ENCODE peak calls at places on chromosomes 2 and 18, in ten cellular contexts. One of them, this sample, is unnamed.
A peak's percentile ranks its signal among the peaks of the same experiment; 100 is the strongest.

GRCh38 chr2:39179974-39180960 is 59.4 kb upstream of the SOS1 start:
- DNase-seq in activated T-cell treated with anti-CD3 and anti-CD28 coated beads for 4 hours: no peak
- DNase-seq in activated CD4-positive, alpha-beta T cell treated with anti-CD3 and anti-CD28 coated beads, Interleukin-2, amount 50 U/mL, for 48 hours: no peak
- DNase-seq in NCI-H1694: no peak
- DNase-seq in HuH-7.5: peak; percentile 15
- DNase-seq in M059J: no peak
- DNase-seq in HFF-Myc: no peak
- DNase-seq in stimulated activated CD8-positive, alpha-beta memory T cell treated with anti-CD3 and anti-CD28 coated beads, Interleukin-2, amount 100 ng/mL, for 1 hour: no peak
- DNase-seq in spleen: no peak
- DNase-seq in stimulated activated naive B cell treated with anti-CD40 and anti-IgM and Interleukin-4, amounts not matched to agents 10 μg/mL and 1 μg/mL and 100 μg/mL, for 72 hours: no peak
- DNase-seq in this sample: no peak

GRCh38 chr2:152376385-152376784 is 41.4 kb downstream of the FMNL2 start:
- DNase-seq in M059J: no peak
- DNase-seq in stimulated activated CD8-positive, alpha-beta memory T cell treated with anti-CD3 and anti-CD28 coated beads, Interleukin-2, amount 100 ng/mL, for 1 hour: no peak
- DNase-seq in activated CD4-positive, alpha-beta T cell treated with anti-CD3 and anti-CD28 coated beads, Interleukin-2, amount 50 U/mL, for 48 hours: no peak
- DNase-seq in NCI-H1694: no peak
- DNase-seq in HFF-Myc: no peak
- DNase-seq in HuH-7.5: no peak
- DNase-seq in spleen: no peak
- DNase-seq in stimulated activated naive B cell treated with anti-CD40 and anti-IgM and Interleukin-4, amounts not matched to agents 10 μg/mL and 1 μg/mL and 100 μg/mL, for 72 hours: no peak
- DNase-seq in activated T-cell treated with anti-CD3 and anti-CD28 coated beads for 4 hours: no peak
- DNase-seq in this sample: no peak

GRCh38 chr2:45653125-45653524 is 1.6 kb downstream of the PRKCE start:
- DNase-seq in NCI-H1694: no peak
- DNase-seq in spleen: no peak
- DNase-seq in HFF-Myc: no peak
- DNase-seq in HuH-7.5: no peak
- DNase-seq in M059J: no peak
- DNase-seq in stimulated activated CD8-positive, alpha-beta memory T cell treated with anti-CD3 and anti-CD28 coated beads, Interleukin-2, amount 100 ng/mL, for 1 hour: no peak
- DNase-seq in stimulated activated naive B cell treated with anti-CD40 and anti-IgM and Interleukin-4, amounts not matched to agents 10 μg/mL and 1 μg/mL and 100 μg/mL, for 72 hours: no peak
- DNase-seq in activated CD4-positive, alpha-beta T cell treated with anti-CD3 and anti-CD28 coated beads, Interleukin-2, amount 50 U/mL, for 48 hours: no peak
- DNase-seq in activated T-cell treated with anti-CD3 and anti-CD28 coated beads for 4 hours: no peak
- DNase-seq in this sample: no peak

GRCh38 chr2:238818576-238818975 is 29.3 kb upstream of the TWIST2 start:
- DNase-seq in M059J: no peak
- DNase-seq in activated CD4-positive, alpha-beta T cell treated with anti-CD3 and anti-CD28 coated beads, Interleukin-2, amount 50 U/mL, for 48 hours: no peak
- DNase-seq in HuH-7.5: no peak
- DNase-seq in HFF-Myc: no peak
- DNase-seq in NCI-H1694: no peak
- DNase-seq in activated T-cell treated with anti-CD3 and anti-CD28 coated beads for 4 hours: no peak
- DNase-seq in spleen: no peak
- DNase-seq in stimulated activated CD8-positive, alpha-beta memory T cell treated with anti-CD3 and anti-CD28 coated beads, Interleukin-2, amount 100 ng/mL, for 1 hour: no peak
- DNase-seq in stimulated activated naive B cell treated with anti-CD40 and anti-IgM and Interleukin-4, amounts not matched to agents 10 μg/mL and 1 μg/mL and 100 μg/mL, for 72 hours: no peak
- DNase-seq in this sample: no peak

GRCh38 chr2:146523218-146523617 is 1321.6 kb upstream of the ACVR2A start:
- DNase-seq in activated T-cell treated with anti-CD3 and anti-CD28 coated beads for 4 hours: no peak
- DNase-seq in NCI-H1694: peak; percentile 59
- DNase-seq in HFF-Myc: no peak
- DNase-seq in stimulated activated CD8-positive, alpha-beta memory T cell treated with anti-CD3 and anti-CD28 coated beads, Interleukin-2, amount 100 ng/mL, for 1 hour: no peak
- DNase-seq in spleen: no peak
- DNase-seq in M059J: no peak
- DNase-seq in HuH-7.5: no peak
- DNase-seq in stimulated activated naive B cell treated with anti-CD40 and anti-IgM and Interleukin-4, amounts not matched to agents 10 μg/mL and 1 μg/mL and 100 μg/mL, for 72 hours: no peak
- DNase-seq in activated CD4-positive, alpha-beta T cell treated with anti-CD3 and anti-CD28 coated beads, Interleukin-2, amount 50 U/mL, for 48 hours: no peak
- DNase-seq in this sample: no peak

GRCh38 chr2:216849987-216850386 is 9.9 kb downstream of the TNP1 start:
- DNase-seq in HFF-Myc: no peak
- DNase-seq in HuH-7.5: no peak
- DNase-seq in activated T-cell treated with anti-CD3 and anti-CD28 coated beads for 4 hours: peak; percentile 5
- DNase-seq in spleen: no peak
- DNase-seq in M059J: no peak
- DNase-seq in stimulated activated naive B cell treated with anti-CD40 and anti-IgM and Interleukin-4, amounts not matched to agents 10 μg/mL and 1 μg/mL and 100 μg/mL, for 72 hours: no peak
- DNase-seq in NCI-H1694: no peak
- DNase-seq in stimulated activated CD8-positive, alpha-beta memory T cell treated with anti-CD3 and anti-CD28 coated beads, Interleukin-2, amount 100 ng/mL, for 1 hour: no peak
- DNase-seq in activated CD4-positive, alpha-beta T cell treated with anti-CD3 and anti-CD28 coated beads, Interleukin-2, amount 50 U/mL, for 48 hours: peak; percentile 14
- DNase-seq in this sample: no peak

GRCh38 chr2:238231251-238231793 is 8.5 kb downstream of the HES6 start:
- DNase-seq in M059J: no peak
- DNase-seq in HFF-Myc: no peak
- DNase-seq in stimulated activated naive B cell treated with anti-CD40 and anti-IgM and Interleukin-4, amounts not matched to agents 10 μg/mL and 1 μg/mL and 100 μg/mL, for 72 hours: peak; percentile 71
- DNase-seq in NCI-H1694: no peak
- DNase-seq in HuH-7.5: no peak
- DNase-seq in activated T-cell treated with anti-CD3 and anti-CD28 coated beads for 4 hours: peak; percentile 69
- DNase-seq in stimulated activated CD8-positive, alpha-beta memory T cell treated with anti-CD3 and anti-CD28 coated beads, Interleukin-2, amount 100 ng/mL, for 1 hour: peak; percentile 64
- DNase-seq in activated CD4-positive, alpha-beta T cell treated with anti-CD3 and anti-CD28 coated beads, Interleukin-2, amount 50 U/mL, for 48 hours: peak; percentile 78
- DNase-seq in spleen: peak; percentile 94
- DNase-seq in this sample: no peak

GRCh38 chr2:202932425-202933138 is 20.5 kb downstream of the CARF start:
- DNase-seq in stimulated activated CD8-positive, alpha-beta memory T cell treated with anti-CD3 and anti-CD28 coated beads, Interleukin-2, amount 100 ng/mL, for 1 hour: no peak
- DNase-seq in NCI-H1694: no peak
- DNase-seq in activated CD4-positive, alpha-beta T cell treated with anti-CD3 and anti-CD28 coated beads, Interleukin-2, amount 50 U/mL, for 48 hours: no peak
- DNase-seq in M059J: peak; percentile 83
- DNase-seq in spleen: no peak
- DNase-seq in activated T-cell treated with anti-CD3 and anti-CD28 coated beads for 4 hours: no peak
- DNase-seq in stimulated activated naive B cell treated with anti-CD40 and anti-IgM and Interleukin-4, amounts not matched to agents 10 μg/mL and 1 μg/mL and 100 μg/mL, for 72 hours: no peak
- DNase-seq in HuH-7.5: no peak
- DNase-seq in HFF-Myc: peak; percentile 4
- DNase-seq in this sample: no peak

GRCh38 chr18:55587341-55588000 is 521 bp downstream of the TCF4 start:
- DNase-seq in M059J: peak; percentile 52
- DNase-seq in HuH-7.5: peak; percentile 20
- DNase-seq in stimulated activated naive B cell treated with anti-CD40 and anti-IgM and Interleukin-4, amounts not matched to agents 10 μg/mL and 1 μg/mL and 100 μg/mL, for 72 hours: no peak
- DNase-seq in NCI-H1694: peak; percentile 42
- DNase-seq in spleen: no peak
- DNase-seq in activated CD4-positive, alpha-beta T cell treated with anti-CD3 and anti-CD28 coated beads, Interleukin-2, amount 50 U/mL, for 48 hours: no peak
- DNase-seq in HFF-Myc: peak; percentile 32
- DNase-seq in activated T-cell treated with anti-CD3 and anti-CD28 coated beads for 4 hours: no peak
- DNase-seq in stimulated activated CD8-positive, alpha-beta memory T cell treated with anti-CD3 and anti-CD28 coated beads, Interleukin-2, amount 100 ng/mL, for 1 hour: no peak
- DNase-seq in this sample: no peak

GRCh38 chr2:203718087-203718486 is 11.6 kb downstream of the CD28 start:
- DNase-seq in activated T-cell treated with anti-CD3 and anti-CD28 coated beads for 4 hours: no peak
- DNase-seq in stimulated activated naive B cell treated with anti-CD40 and anti-IgM and Interleukin-4, amounts not matched to agents 10 μg/mL and 1 μg/mL and 100 μg/mL, for 72 hours: no peak
- DNase-seq in spleen: no peak
- DNase-seq in M059J: peak; percentile 72
- DNase-seq in HuH-7.5: no peak
- DNase-seq in stimulated activated CD8-positive, alpha-beta memory T cell treated with anti-CD3 and anti-CD28 coated beads, Interleukin-2, amount 100 ng/mL, for 1 hour: no peak
- DNase-seq in activated CD4-positive, alpha-beta T cell treated with anti-CD3 and anti-CD28 coated beads, Interleukin-2, amount 50 U/mL, for 48 hours: peak; percentile 71
- DNase-seq in NCI-H1694: no peak
- DNase-seq in HFF-Myc: peak; percentile 16
- DNase-seq in this sample: no peak

GRCh38 chr2:148306027-148306426 is 285.1 kb downstream of the MBD5 start:
- DNase-seq in spleen: no peak
- DNase-seq in HuH-7.5: no peak
- DNase-seq in activated CD4-positive, alpha-beta T cell treated with anti-CD3 and anti-CD28 coated beads, Interleukin-2, amount 50 U/mL, for 48 hours: no peak
- DNase-seq in NCI-H1694: no peak
- DNase-seq in stimulated activated CD8-positive, alpha-beta memory T cell treated with anti-CD3 and anti-CD28 coated beads, Interleukin-2, amount 100 ng/mL, for 1 hour: no peak
- DNase-seq in activated T-cell treated with anti-CD3 and anti-CD28 coated beads for 4 hours: no peak
- DNase-seq in HFF-Myc: no peak
- DNase-seq in stimulated activated naive B cell treated with anti-CD40 and anti-IgM and Interleukin-4, amounts not matched to agents 10 μg/mL and 1 μg/mL and 100 μg/mL, for 72 hours: no peak
- DNase-seq in M059J: no peak
- DNase-seq in this sample: no peak

GRCh38 chr2:150531626-150532419 is 44.4 kb upstream of the RND3 start:
- DNase-seq in activated T-cell treated with anti-CD3 and anti-CD28 coated beads for 4 hours: no peak
- DNase-seq in spleen: no peak
- DNase-seq in NCI-H1694: no peak
- DNase-seq in activated CD4-positive, alpha-beta T cell treated with anti-CD3 and anti-CD28 coated beads, Interleukin-2, amount 50 U/mL, for 48 hours: no peak
- DNase-seq in M059J: peak; percentile 56
- DNase-seq in stimulated activated CD8-positive, alpha-beta memory T cell treated with anti-CD3 and anti-CD28 coated beads, Interleukin-2, amount 100 ng/mL, for 1 hour: no peak
- DNase-seq in HuH-7.5: no peak
- DNase-seq in stimulated activated naive B cell treated with anti-CD40 and anti-IgM and Interleukin-4, amounts not matched to agents 10 μg/mL and 1 μg/mL and 100 μg/mL, for 72 hours: no peak
- DNase-seq in HFF-Myc: no peak
- DNase-seq in this sample: no peak

GRCh38 chr2:107091163-107091864 is 205.3 kb upstream of the ST6GAL2 start:
- DNase-seq in stimulated activated naive B cell treated with anti-CD40 and anti-IgM and Interleukin-4, amounts not matched to agents 10 μg/mL and 1 μg/mL and 100 μg/mL, for 72 hours: no peak
- DNase-seq in stimulated activated CD8-positive, alpha-beta memory T cell treated with anti-CD3 and anti-CD28 coated beads, Interleukin-2, amount 100 ng/mL, for 1 hour: no peak
- DNase-seq in NCI-H1694: no peak
- DNase-seq in activated T-cell treated with anti-CD3 and anti-CD28 coated beads for 4 hours: no peak
- DNase-seq in HuH-7.5: no peak
- DNase-seq in HFF-Myc: no peak
- DNase-seq in M059J: no peak
- DNase-seq in spleen: no peak
- DNase-seq in activated CD4-positive, alpha-beta T cell treated with anti-CD3 and anti-CD28 coated beads, Interleukin-2, amount 50 U/mL, for 48 hours: no peak
- DNase-seq in this sample: peak; percentile 16

GRCh38 chr2:184367211-184367610 is 231.1 kb upstream of the ZNF804A start:
- DNase-seq in stimulated activated CD8-positive, alpha-beta memory T cell treated with anti-CD3 and anti-CD28 coated beads, Interleukin-2, amount 100 ng/mL, for 1 hour: no peak
- DNase-seq in spleen: no peak
- DNase-seq in HFF-Myc: no peak
- DNase-seq in activated CD4-positive, alpha-beta T cell treated with anti-CD3 and anti-CD28 coated beads, Interleukin-2, amount 50 U/mL, for 48 hours: no peak
- DNase-seq in HuH-7.5: no peak
- DNase-seq in M059J: no peak
- DNase-seq in activated T-cell treated with anti-CD3 and anti-CD28 coated beads for 4 hours: no peak
- DNase-seq in NCI-H1694: no peak
- DNase-seq in stimulated activated naive B cell treated with anti-CD40 and anti-IgM and Interleukin-4, amounts not matched to agents 10 μg/mL and 1 μg/mL and 100 μg/mL, for 72 hours: no peak
- DNase-seq in this sample: no peak

GRCh38 chr2:166373105-166373504 is 2.6 kb downstream of the SCN9A start:
- DNase-seq in stimulated activated naive B cell treated with anti-CD40 and anti-IgM and Interleukin-4, amounts not matched to agents 10 μg/mL and 1 μg/mL and 100 μg/mL, for 72 hours: no peak
- DNase-seq in activated T-cell treated with anti-CD3 and anti-CD28 coated beads for 4 hours: no peak
- DNase-seq in activated CD4-positive, alpha-beta T cell treated with anti-CD3 and anti-CD28 coated beads, Interleukin-2, amount 50 U/mL, for 48 hours: no peak
- DNase-seq in spleen: no peak
- DNase-seq in HFF-Myc: no peak
- DNase-seq in HuH-7.5: no peak
- DNase-seq in stimulated activated CD8-positive, alpha-beta memory T cell treated with anti-CD3 and anti-CD28 coated beads, Interleukin-2, amount 100 ng/mL, for 1 hour: no peak
- DNase-seq in NCI-H1694: no peak
- DNase-seq in M059J: no peak
- DNase-seq in this sample: no peak

GRCh38 chr2:226601881-226602280 is 197.7 kb downstream of the IRS1 start:
- DNase-seq in spleen: no peak
- DNase-seq in activated T-cell treated with anti-CD3 and anti-CD28 coated beads for 4 hours: no peak
- DNase-seq in HFF-Myc: no peak
- DNase-seq in HuH-7.5: no peak
- DNase-seq in NCI-H1694: no peak
- DNase-seq in activated CD4-positive, alpha-beta T cell treated with anti-CD3 and anti-CD28 coated beads, Interleukin-2, amount 50 U/mL, for 48 hours: no peak
- DNase-seq in M059J: no peak
- DNase-seq in stimulated activated naive B cell treated with anti-CD40 and anti-IgM and Interleukin-4, amounts not matched to agents 10 μg/mL and 1 μg/mL and 100 μg/mL, for 72 hours: no peak
- DNase-seq in stimulated activated CD8-positive, alpha-beta memory T cell treated with anti-CD3 and anti-CD28 coated beads, Interleukin-2, amount 100 ng/mL, for 1 hour: no peak
- DNase-seq in this sample: no peak

GRCh38 chr2:224381913-224382647 is 19.8 kb downstream of the FAM124B start:
- DNase-seq in spleen: no peak
- DNase-seq in HFF-Myc: no peak
- DNase-seq in M059J: no peak
- DNase-seq in NCI-H1694: peak; percentile 69
- DNase-seq in HuH-7.5: no peak
- DNase-seq in activated CD4-positive, alpha-beta T cell treated with anti-CD3 and anti-CD28 coated beads, Interleukin-2, amount 50 U/mL, for 48 hours: no peak
- DNase-seq in stimulated activated naive B cell treated with anti-CD40 and anti-IgM and Interleukin-4, amounts not matched to agents 10 μg/mL and 1 μg/mL and 100 μg/mL, for 72 hours: no peak
- DNase-seq in activated T-cell treated with anti-CD3 and anti-CD28 coated beads for 4 hours: no peak
- DNase-seq in stimulated activated CD8-positive, alpha-beta memory T cell treated with anti-CD3 and anti-CD28 coated beads, Interleukin-2, amount 100 ng/mL, for 1 hour: no peak
- DNase-seq in this sample: no peak

GRCh38 chr18:77207540-77207939 is 42.1 kb upstream of the GALR1 start:
- DNase-seq in M059J: peak; percentile 82
- DNase-seq in HuH-7.5: peak; percentile 27
- DNase-seq in stimulated activated naive B cell treated with anti-CD40 and anti-IgM and Interleukin-4, amounts not matched to agents 10 μg/mL and 1 μg/mL and 100 μg/mL, for 72 hours: peak; percentile 15
- DNase-seq in activated T-cell treated with anti-CD3 and anti-CD28 coated beads for 4 hours: peak; percentile 41
- DNase-seq in stimulated activated CD8-positive, alpha-beta memory T cell treated with anti-CD3 and anti-CD28 coated beads, Interleukin-2, amount 100 ng/mL, for 1 hour: no peak
- DNase-seq in NCI-H1694: peak; percentile 37
- DNase-seq in spleen: no peak
- DNase-seq in HFF-Myc: peak; percentile 56
- DNase-seq in activated CD4-positive, alpha-beta T cell treated with anti-CD3 and anti-CD28 coated beads, Interleukin-2, amount 50 U/mL, for 48 hours: peak; percentile 59
- DNase-seq in this sample: peak; percentile 37

GRCh38 chr2:17719562-17720371 is 33.8 kb downstream of the SMC6 start:
- DNase-seq in stimulated activated naive B cell treated with anti-CD40 and anti-IgM and Interleukin-4, amounts not matched to agents 10 μg/mL and 1 μg/mL and 100 μg/mL, for 72 hours: no peak
- DNase-seq in spleen: no peak
- DNase-seq in NCI-H1694: peak; percentile 44
- DNase-seq in activated CD4-positive, alpha-beta T cell treated with anti-CD3 and anti-CD28 coated beads, Interleukin-2, amount 50 U/mL, for 48 hours: no peak
- DNase-seq in HuH-7.5: peak; percentile 10
- DNase-seq in activated T-cell treated with anti-CD3 and anti-CD28 coated beads for 4 hours: no peak
- DNase-seq in stimulated activated CD8-positive, alpha-beta memory T cell treated with anti-CD3 and anti-CD28 coated beads, Interleukin-2, amount 100 ng/mL, for 1 hour: no peak
- DNase-seq in M059J: no peak
- DNase-seq in HFF-Myc: no peak
- DNase-seq in this sample: no peak

GRCh38 chr2:1661891-1662605 is 82.3 kb downstream of the PXDN start:
- DNase-seq in stimulated activated naive B cell treated with anti-CD40 and anti-IgM and Interleukin-4, amounts not matched to agents 10 μg/mL and 1 μg/mL and 100 μg/mL, for 72 hours: no peak
- DNase-seq in spleen: no peak
- DNase-seq in HuH-7.5: no peak
- DNase-seq in activated T-cell treated with anti-CD3 and anti-CD28 coated beads for 4 hours: no peak
- DNase-seq in stimulated activated CD8-positive, alpha-beta memory T cell treated with anti-CD3 and anti-CD28 coated beads, Interleukin-2, amount 100 ng/mL, for 1 hour: no peak
- DNase-seq in activated CD4-positive, alpha-beta T cell treated with anti-CD3 and anti-CD28 coated beads, Interleukin-2, amount 50 U/mL, for 48 hours: no peak
- DNase-seq in HFF-Myc: no peak
- DNase-seq in M059J: no peak
- DNase-seq in NCI-H1694: no peak
- DNase-seq in this sample: no peak

GRCh38 chr2:118584380-118584779 is 263.1 kb downstream of the EN1 start:
- DNase-seq in NCI-H1694: no peak
- DNase-seq in HuH-7.5: no peak
- DNase-seq in spleen: no peak
- DNase-seq in activated T-cell treated with anti-CD3 and anti-CD28 coated beads for 4 hours: no peak
- DNase-seq in HFF-Myc: no peak
- DNase-seq in M059J: no peak
- DNase-seq in stimulated activated naive B cell treated with anti-CD40 and anti-IgM and Interleukin-4, amounts not matched to agents 10 μg/mL and 1 μg/mL and 100 μg/mL, for 72 hours: no peak
- DNase-seq in activated CD4-positive, alpha-beta T cell treated with anti-CD3 and anti-CD28 coated beads, Interleukin-2, amount 50 U/mL, for 48 hours: no peak
- DNase-seq in stimulated activated CD8-positive, alpha-beta memory T cell treated with anti-CD3 and anti-CD28 coated beads, Interleukin-2, amount 100 ng/mL, for 1 hour: no peak
- DNase-seq in this sample: no peak

GRCh38 chr2:209933499-209934458 is 68.7 kb upstream of the RPE start:
- DNase-seq in stimulated activated CD8-positive, alpha-beta memory T cell treated with anti-CD3 and anti-CD28 coated beads, Interleukin-2, amount 100 ng/mL, for 1 hour: no peak
- DNase-seq in HFF-Myc: peak; percentile 9
- DNase-seq in activated CD4-positive, alpha-beta T cell treated with anti-CD3 and anti-CD28 coated beads, Interleukin-2, amount 50 U/mL, for 48 hours: no peak
- DNase-seq in stimulated activated naive B cell treated with anti-CD40 and anti-IgM and Interleukin-4, amounts not matched to agents 10 μg/mL and 1 μg/mL and 100 μg/mL, for 72 hours: no peak
- DNase-seq in HuH-7.5: no peak
- DNase-seq in activated T-cell treated with anti-CD3 and anti-CD28 coated beads for 4 hours: no peak
- DNase-seq in spleen: no peak
- DNase-seq in M059J: peak; percentile 66
- DNase-seq in NCI-H1694: no peak
- DNase-seq in this sample: peak; percentile 53

GRCh38 chr2:190838492-190838910 is 42.1 kb upstream of the GLS start:
- DNase-seq in M059J: peak; percentile 96
- DNase-seq in stimulated activated naive B cell treated with anti-CD40 and anti-IgM and Interleukin-4, amounts not matched to agents 10 μg/mL and 1 μg/mL and 100 μg/mL, for 72 hours: no peak
- DNase-seq in spleen: no peak
- DNase-seq in HuH-7.5: no peak
- DNase-seq in stimulated activated CD8-positive, alpha-beta memory T cell treated with anti-CD3 and anti-CD28 coated beads, Interleukin-2, amount 100 ng/mL, for 1 hour: no peak
- DNase-seq in HFF-Myc: no peak
- DNase-seq in activated CD4-positive, alpha-beta T cell treated with anti-CD3 and anti-CD28 coated beads, Interleukin-2, amount 50 U/mL, for 48 hours: peak; percentile 26
- DNase-seq in NCI-H1694: no peak
- DNase-seq in activated T-cell treated with anti-CD3 and anti-CD28 coated beads for 4 hours: no peak
- DNase-seq in this sample: peak; percentile 49

GRCh38 chr2:102336502-102336945 is 19.1 kb upstream of the IL18R1 start:
- DNase-seq in NCI-H1694: no peak
- DNase-seq in HuH-7.5: no peak
- DNase-seq in activated T-cell treated with anti-CD3 and anti-CD28 coated beads for 4 hours: no peak
- DNase-seq in stimulated activated naive B cell treated with anti-CD40 and anti-IgM and Interleukin-4, amounts not matched to agents 10 μg/mL and 1 μg/mL and 100 μg/mL, for 72 hours: no peak
- DNase-seq in HFF-Myc: no peak
- DNase-seq in stimulated activated CD8-positive, alpha-beta memory T cell treated with anti-CD3 and anti-CD28 coated beads, Interleukin-2, amount 100 ng/mL, for 1 hour: no peak
- DNase-seq in spleen: no peak
- DNase-seq in activated CD4-positive, alpha-beta T cell treated with anti-CD3 and anti-CD28 coated beads, Interleukin-2, amount 50 U/mL, for 48 hours: no peak
- DNase-seq in M059J: peak; percentile 9
- DNase-seq in this sample: no peak

GRCh38 chr2:125456851-125457250 is 1199.1 kb upstream of the GYPC start:
- DNase-seq in M059J: no peak
- DNase-seq in HFF-Myc: no peak
- DNase-seq in spleen: no peak
- DNase-seq in stimulated activated naive B cell treated with anti-CD40 and anti-IgM and Interleukin-4, amounts not matched to agents 10 μg/mL and 1 μg/mL and 100 μg/mL, for 72 hours: no peak
- DNase-seq in activated T-cell treated with anti-CD3 and anti-CD28 coated beads for 4 hours: no peak
- DNase-seq in stimulated activated CD8-positive, alpha-beta memory T cell treated with anti-CD3 and anti-CD28 coated beads, Interleukin-2, amount 100 ng/mL, for 1 hour: no peak
- DNase-seq in activated CD4-positive, alpha-beta T cell treated with anti-CD3 and anti-CD28 coated beads, Interleukin-2, amount 50 U/mL, for 48 hours: no peak
- DNase-seq in HuH-7.5: no peak
- DNase-seq in NCI-H1694: peak; percentile 96
- DNase-seq in this sample: no peak

GRCh38 chr2:29130295-29130694 is 15.1 kb downstream of the CLIP4 start:
- DNase-seq in stimulated activated CD8-positive, alpha-beta memory T cell treated with anti-CD3 and anti-CD28 coated beads, Interleukin-2, amount 100 ng/mL, for 1 hour: no peak
- DNase-seq in HuH-7.5: no peak
- DNase-seq in activated CD4-positive, alpha-beta T cell treated with anti-CD3 and anti-CD28 coated beads, Interleukin-2, amount 50 U/mL, for 48 hours: peak; percentile 34
- DNase-seq in stimulated activated naive B cell treated with anti-CD40 and anti-IgM and Interleukin-4, amounts not matched to agents 10 μg/mL and 1 μg/mL and 100 μg/mL, for 72 hours: no peak
- DNase-seq in NCI-H1694: no peak
- DNase-seq in HFF-Myc: peak; percentile 47
- DNase-seq in M059J: peak; percentile 86
- DNase-seq in activated T-cell treated with anti-CD3 and anti-CD28 coated beads for 4 hours: no peak
- DNase-seq in spleen: no peak
- DNase-seq in this sample: peak; percentile 38

GRCh38 chr2:56239437-56239836 is 55.6 kb downstream of the CCDC85A start:
- DNase-seq in activated T-cell treated with anti-CD3 and anti-CD28 coated beads for 4 hours: no peak
- DNase-seq in HFF-Myc: no peak
- DNase-seq in stimulated activated naive B cell treated with anti-CD40 and anti-IgM and Interleukin-4, amounts not matched to agents 10 μg/mL and 1 μg/mL and 100 μg/mL, for 72 hours: no peak
- DNase-seq in stimulated activated CD8-positive, alpha-beta memory T cell treated with anti-CD3 and anti-CD28 coated beads, Interleukin-2, amount 100 ng/mL, for 1 hour: no peak
- DNase-seq in HuH-7.5: no peak
- DNase-seq in spleen: no peak
- DNase-seq in activated CD4-positive, alpha-beta T cell treated with anti-CD3 and anti-CD28 coated beads, Interleukin-2, amount 50 U/mL, for 48 hours: no peak
- DNase-seq in NCI-H1694: no peak
- DNase-seq in M059J: peak; percentile 92
- DNase-seq in this sample: no peak

GRCh38 chr2:213121677-213122076 is 29.7 kb downstream of the IKZF2 start:
- DNase-seq in HFF-Myc: no peak
- DNase-seq in stimulated activated naive B cell treated with anti-CD40 and anti-IgM and Interleukin-4, amounts not matched to agents 10 μg/mL and 1 μg/mL and 100 μg/mL, for 72 hours: no peak
- DNase-seq in stimulated activated CD8-positive, alpha-beta memory T cell treated with anti-CD3 and anti-CD28 coated beads, Interleukin-2, amount 100 ng/mL, for 1 hour: no peak
- DNase-seq in M059J: no peak
- DNase-seq in activated CD4-positive, alpha-beta T cell treated with anti-CD3 and anti-CD28 coated beads, Interleukin-2, amount 50 U/mL, for 48 hours: no peak
- DNase-seq in HuH-7.5: no peak
- DNase-seq in spleen: no peak
- DNase-seq in NCI-H1694: no peak
- DNase-seq in activated T-cell treated with anti-CD3 and anti-CD28 coated beads for 4 hours: no peak
- DNase-seq in this sample: no peak